ENCODE peak calls at places on chromosomes 5 and 9, in nine cellular contexts. One of them, this sample, is unnamed.

GRCh38 chr5:16411741-16412455 is 53.7 kb downstream of the ZNF622 start:
- DNase-seq in fibroblast of villous mesenchyme: no peak
- DNase-seq in spleen: no peak
- DNase-seq in mammary epithelial cell: peak
- DNase-seq in stomach: no peak
- DNase-seq in K562: no peak
- DNase-seq in GM20000: no peak
- DNase-seq in MCF 10A: no peak
- DNase-seq in choroid plexus epithelial cell: no peak
- DNase-seq in this sample: no peak

GRCh38 chr5:131857388-131857787 is 60.6 kb upstream of the FNIP1 start:
- DNase-seq in stomach: no peak
- DNase-seq in fibroblast of villous mesenchyme: no peak
- DNase-seq in spleen: no peak
- DNase-seq in mammary epithelial cell: no peak
- DNase-seq in K562: no peak
- DNase-seq in MCF 10A: no peak
- DNase-seq in choroid plexus epithelial cell: no peak
- DNase-seq in GM20000: no peak
- DNase-seq in this sample: no peak

GRCh38 chr5:53160895-53161294 is 51.3 kb upstream of the MOCS2 start:
- DNase-seq in stomach: no peak
- DNase-seq in mammary epithelial cell: no peak
- DNase-seq in fibroblast of villous mesenchyme: no peak
- DNase-seq in choroid plexus epithelial cell: no peak
- DNase-seq in GM20000: no peak
- DNase-seq in K562: no peak
- DNase-seq in MCF 10A: no peak
- DNase-seq in spleen: no peak
- DNase-seq in this sample: no peak

GRCh38 chr9:1025131-1025530 is 25.0 kb upstream of the DMRT2 start:
- DNase-seq in GM20000: no peak
- DNase-seq in mammary epithelial cell: peak
- DNase-seq in spleen: no peak
- DNase-seq in K562: no peak
- DNase-seq in choroid plexus epithelial cell: no peak
- DNase-seq in MCF 10A: no peak
- DNase-seq in stomach: no peak
- DNase-seq in fibroblast of villous mesenchyme: no peak
- DNase-seq in this sample: no peak

GRCh38 chr9:27385606-27386005 is 88.7 kb upstream of the EQTN start:
- DNase-seq in GM20000: no peak
- DNase-seq in stomach: peak
- DNase-seq in spleen: no peak
- DNase-seq in fibroblast of villous mesenchyme: no peak
- DNase-seq in mammary epithelial cell: peak
- DNase-seq in choroid plexus epithelial cell: no peak
- DNase-seq in K562: no peak
- DNase-seq in MCF 10A: peak
- DNase-seq in this sample: no peak

GRCh38 chr5:75279324-75279723 is 42.6 kb upstream of the ANKRD31 start:
- DNase-seq in mammary epithelial cell: peak
- DNase-seq in spleen: no peak
- DNase-seq in choroid plexus epithelial cell: peak
- DNase-seq in MCF 10A: no peak
- DNase-seq in K562: no peak
- DNase-seq in fibroblast of villous mesenchyme: no peak
- DNase-seq in GM20000: no peak
- DNase-seq in stomach: no peak
- DNase-seq in this sample: no peak

GRCh38 chr5:6732634-6733410 is 19.6 kb downstream of the TENT4A start:
- DNase-seq in stomach: no peak
- DNase-seq in mammary epithelial cell: peak
- DNase-seq in K562: no peak
- DNase-seq in MCF 10A: peak
- DNase-seq in spleen: peak
- DNase-seq in fibroblast of villous mesenchyme: peak
- DNase-seq in choroid plexus epithelial cell: peak
- DNase-seq in GM20000: no peak
- DNase-seq in this sample: no peak

GRCh38 chr5:6818594-6819512 is 105.6 kb downstream of the TENT4A start:
- DNase-seq in GM20000: no peak
- DNase-seq in mammary epithelial cell: no peak
- DNase-seq in MCF 10A: no peak
- DNase-seq in K562: no peak
- DNase-seq in fibroblast of villous mesenchyme: no peak
- DNase-seq in choroid plexus epithelial cell: no peak
- DNase-seq in spleen: no peak
- DNase-seq in stomach: no peak
- DNase-seq in this sample: no peak

GRCh38 chr5:156947933-156948332 is 15.1 kb downstream of the TIMD4 start:
- DNase-seq in spleen: no peak
- DNase-seq in K562: no peak
- DNase-seq in mammary epithelial cell: no peak
- DNase-seq in fibroblast of villous mesenchyme: no peak
- DNase-seq in choroid plexus epithelial cell: no peak
- DNase-seq in stomach: no peak
- DNase-seq in MCF 10A: no peak
- DNase-seq in GM20000: no peak
- DNase-seq in this sample: no peak

GRCh38 chr5:6545036-6545693 is 87.7 kb downstream of the NSUN2 start:
- DNase-seq in choroid plexus epithelial cell: no peak
- DNase-seq in spleen: no peak
- DNase-seq in K562: no peak
- DNase-seq in MCF 10A: no peak
- DNase-seq in GM20000: no peak
- DNase-seq in mammary epithelial cell: no peak
- DNase-seq in fibroblast of villous mesenchyme: no peak
- DNase-seq in stomach: no peak
- DNase-seq in this sample: no peak

GRCh38 chr5:13745508-13745907 is 199.0 kb downstream of the DNAH5 start:
- DNase-seq in stomach: no peak
- DNase-seq in K562: no peak
- DNase-seq in spleen: no peak
- DNase-seq in MCF 10A: peak
- DNase-seq in fibroblast of villous mesenchyme: peak
- DNase-seq in GM20000: no peak
- DNase-seq in choroid plexus epithelial cell: peak
- DNase-seq in mammary epithelial cell: peak
- DNase-seq in this sample: no peak

GRCh38 chr5:62077823-62078550 is 228.0 kb upstream of the KIF2A start:
- DNase-seq in GM20000: no peak
- DNase-seq in stomach: no peak
- DNase-seq in fibroblast of villous mesenchyme: no peak
- DNase-seq in K562: no peak
- DNase-seq in choroid plexus epithelial cell: no peak
- DNase-seq in MCF 10A: no peak
- DNase-seq in mammary epithelial cell: peak
- DNase-seq in spleen: no peak
- DNase-seq in this sample: no peak

DNA sequence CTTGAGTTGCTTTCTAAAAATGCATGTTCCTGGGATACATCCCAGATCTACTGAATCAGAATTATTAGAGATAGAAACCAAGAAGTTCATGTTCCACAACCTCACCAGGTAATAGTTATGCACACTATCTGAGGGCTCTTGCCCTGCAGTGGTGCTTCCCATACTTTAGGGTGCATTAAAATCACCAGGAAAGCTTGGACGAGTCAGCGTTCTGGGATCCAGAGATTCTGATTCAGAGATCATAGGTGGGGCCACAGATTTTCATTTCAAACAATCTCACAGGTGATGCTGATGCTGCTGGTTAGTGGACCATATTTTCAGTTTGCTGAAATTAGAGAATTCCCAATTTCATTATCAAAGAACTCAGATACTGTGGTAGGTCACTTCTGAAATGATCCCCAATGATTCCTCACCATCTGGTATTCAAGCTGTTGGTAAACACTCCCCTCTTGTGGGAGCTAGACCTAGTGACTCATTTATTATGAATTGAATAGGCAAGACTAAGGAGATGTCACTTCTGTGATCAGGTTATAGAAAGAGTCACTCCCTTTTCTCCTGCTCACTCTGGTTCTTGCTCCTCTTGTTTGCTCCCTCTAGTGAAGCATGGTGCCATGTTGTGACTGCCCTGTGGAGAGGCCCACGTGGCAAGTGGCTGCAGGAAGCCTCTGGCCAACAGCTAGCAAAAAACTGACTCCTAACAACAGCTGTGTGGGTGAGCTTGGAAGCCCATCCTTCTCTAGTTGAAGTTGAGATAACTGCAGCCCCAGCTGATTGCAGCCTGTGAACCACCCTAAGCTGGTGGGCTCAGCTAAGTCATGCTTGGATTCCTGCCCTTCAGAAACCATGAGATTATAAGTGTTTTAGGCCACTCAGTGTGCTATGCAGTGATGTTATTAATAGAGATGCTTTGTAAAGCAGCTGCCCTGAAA is 59.8 kb downstream of the SH3TC2 start:
- DNase-seq in K562: no peak
- DNase-seq in fibroblast of villous mesenchyme: peak
- DNase-seq in mammary epithelial cell: peak
- DNase-seq in choroid plexus epithelial cell: peak
- DNase-seq in stomach: no peak
- DNase-seq in GM20000: no peak
- DNase-seq in MCF 10A: peak
- DNase-seq in spleen: no peak
- DNase-seq in this sample: no peak
- TF ChIP-seq CTCF in K562: no peak
- TF ChIP-seq CTCF in fibroblast of villous mesenchyme: peak
- TF ChIP-seq CTCF in mammary epithelial cell: no peak
- TF ChIP-seq CTCF in choroid plexus epithelial cell: no peak
- TF ChIP-seq CTCF in stomach: no peak
- TF ChIP-seq CTCF in GM20000: no peak
- TF ChIP-seq CTCF in MCF 10A: peak
- TF ChIP-seq CTCF in spleen: no peak
- TF ChIP-seq CTCF in this sample: no peak

DNA sequence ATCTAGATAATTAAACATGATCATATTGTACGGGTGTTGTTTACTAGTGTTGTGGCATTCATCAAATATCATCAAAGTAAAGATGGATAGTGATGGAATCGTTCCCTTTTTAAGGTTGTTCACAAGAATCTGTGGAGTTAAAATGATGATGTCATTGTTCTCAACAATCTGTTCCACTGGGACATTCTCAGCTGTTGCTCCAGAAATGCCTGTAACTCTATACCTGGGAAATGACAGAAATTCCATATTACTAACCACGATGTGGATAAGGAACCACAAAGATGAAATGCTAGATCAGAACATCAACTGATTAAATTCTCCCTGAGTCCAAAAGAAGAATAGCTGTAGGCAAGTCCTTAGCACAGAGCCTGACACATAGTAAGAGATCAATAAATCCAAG is 38.0 kb downstream of the RIGI start:
- DNase-seq in fibroblast of villous mesenchyme: peak
- DNase-seq in mammary epithelial cell: no peak
- DNase-seq in K562: no peak
- DNase-seq in MCF 10A: no peak
- DNase-seq in choroid plexus epithelial cell: peak
- DNase-seq in stomach: no peak
- DNase-seq in spleen: no peak
- DNase-seq in GM20000: no peak
- DNase-seq in this sample: no peak
- TF ChIP-seq CTCF in fibroblast of villous mesenchyme: no peak
- TF ChIP-seq CTCF in mammary epithelial cell: no peak
- TF ChIP-seq CTCF in K562: no peak
- TF ChIP-seq CTCF in MCF 10A: no peak
- TF ChIP-seq CTCF in choroid plexus epithelial cell: no peak
- TF ChIP-seq CTCF in stomach: no peak
- TF ChIP-seq CTCF in spleen: no peak
- TF ChIP-seq CTCF in GM20000: no peak
- TF ChIP-seq CTCF in this sample: no peak

DNA sequence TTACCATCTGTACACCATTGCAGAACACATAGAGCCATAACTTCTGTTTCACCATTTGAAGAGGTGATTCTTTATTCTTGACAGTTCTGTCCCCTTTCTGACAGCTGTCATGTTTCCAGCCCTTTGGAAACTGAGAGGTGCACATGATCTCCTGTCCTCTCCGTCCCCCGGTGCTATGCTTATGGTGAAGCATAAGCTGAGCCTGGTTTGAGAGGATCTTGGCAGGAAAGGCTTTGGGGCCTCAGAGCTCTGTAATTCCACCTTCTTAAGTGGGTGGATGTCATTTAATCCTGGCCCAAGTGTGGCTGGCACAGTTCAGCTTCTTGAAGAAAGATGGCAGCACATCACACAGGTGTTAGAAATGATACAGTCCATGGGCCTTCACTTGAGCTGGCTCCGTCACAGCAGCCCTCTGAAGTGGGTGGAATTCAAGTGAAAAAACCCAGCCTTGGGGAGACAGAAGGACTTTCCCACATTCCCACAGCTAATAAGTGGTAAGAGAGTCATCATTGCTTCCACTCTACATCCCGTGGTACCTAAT is 30.7 kb upstream of the GRPEL2 start:
- DNase-seq in stomach: no peak
- DNase-seq in MCF 10A: no peak
- DNase-seq in GM20000: no peak
- DNase-seq in mammary epithelial cell: no peak
- DNase-seq in choroid plexus epithelial cell: no peak
- DNase-seq in K562: no peak
- DNase-seq in spleen: no peak
- DNase-seq in fibroblast of villous mesenchyme: no peak
- DNase-seq in this sample: no peak
- TF ChIP-seq CTCF in stomach: no peak
- TF ChIP-seq CTCF in MCF 10A: no peak
- TF ChIP-seq CTCF in GM20000: no peak
- TF ChIP-seq CTCF in mammary epithelial cell: no peak
- TF ChIP-seq CTCF in choroid plexus epithelial cell: peak
- TF ChIP-seq CTCF in K562: no peak
- TF ChIP-seq CTCF in spleen: no peak
- TF ChIP-seq CTCF in fibroblast of villous mesenchyme: no peak
- TF ChIP-seq CTCF in this sample: no peak

GRCh38 chr9:69250681-69251080 is 74.3 kb upstream of the ENTREP1 start:
- DNase-seq in K562: no peak
- DNase-seq in fibroblast of villous mesenchyme: no peak
- DNase-seq in stomach: no peak
- DNase-seq in mammary epithelial cell: no peak
- DNase-seq in MCF 10A: no peak
- DNase-seq in GM20000: no peak
- DNase-seq in choroid plexus epithelial cell: no peak
- DNase-seq in spleen: no peak
- DNase-seq in this sample: no peak

GRCh38 chr9:69252436-69252835 is 72.6 kb upstream of the ENTREP1 start:
- DNase-seq in mammary epithelial cell: no peak
- DNase-seq in choroid plexus epithelial cell: no peak
- DNase-seq in fibroblast of villous mesenchyme: no peak
- DNase-seq in stomach: no peak
- DNase-seq in spleen: no peak
- DNase-seq in GM20000: no peak
- DNase-seq in K562: no peak
- DNase-seq in MCF 10A: no peak
- DNase-seq in this sample: no peak

GRCh38 chr9:69255591-69255990 is 69.4 kb upstream of the ENTREP1 start:
- DNase-seq in choroid plexus epithelial cell: no peak
- DNase-seq in fibroblast of villous mesenchyme: no peak
- DNase-seq in GM20000: no peak
- DNase-seq in stomach: no peak
- DNase-seq in MCF 10A: no peak
- DNase-seq in K562: no peak
- DNase-seq in spleen: no peak
- DNase-seq in mammary epithelial cell: no peak
- DNase-seq in this sample: no peak

GRCh38 chr9:69254223-69254622 is 70.8 kb upstream of the ENTREP1 start:
- DNase-seq in MCF 10A: no peak
- DNase-seq in stomach: no peak
- DNase-seq in mammary epithelial cell: no peak
- DNase-seq in GM20000: no peak
- DNase-seq in fibroblast of villous mesenchyme: no peak
- DNase-seq in spleen: no peak
- DNase-seq in K562: no peak
- DNase-seq in choroid plexus epithelial cell: no peak
- DNase-seq in this sample: no peak

GRCh38 chr9:69253057-69253456 is 72.0 kb upstream of the ENTREP1 start:
- DNase-seq in mammary epithelial cell: peak
- DNase-seq in K562: no peak
- DNase-seq in MCF 10A: peak
- DNase-seq in stomach: no peak
- DNase-seq in spleen: no peak
- DNase-seq in GM20000: no peak
- DNase-seq in choroid plexus epithelial cell: peak
- DNase-seq in fibroblast of villous mesenchyme: peak
- DNase-seq in this sample: no peak
- TF ChIP-seq CTCF in mammary epithelial cell: no peak
- TF ChIP-seq CTCF in K562: no peak
- TF ChIP-seq CTCF in MCF 10A: no peak
- TF ChIP-seq CTCF in stomach: no peak
- TF ChIP-seq CTCF in spleen: no peak
- TF ChIP-seq CTCF in GM20000: no peak
- TF ChIP-seq CTCF in choroid plexus epithelial cell: no peak
- TF ChIP-seq CTCF in fibroblast of villous mesenchyme: no peak
- TF ChIP-seq CTCF in this sample: no peak

This sample was measured in GM13977.